ENCODE peak calls at places on chromosome 22, in five cellular contexts. S, D, C, Y and O are unnamed samples. For H3K36me3, the result is how much of the 10 kb centered on the place peaks cover.

GRCh38 chr22:41445171-41446056 is 1.2 kb downstream of the TOB2 start:
- DNase-seq in S (peak), D (peak), C (peak), Y (peak), O (peak)

GRCh38 chr22:32255726-32256125 is 579 bp upstream of the SLC5A4 start:
- DNase-seq in S (no peak), D (no peak), C (no peak), Y (no peak), O (no peak)

GRCh38 chr22:47902646-47903180 is 1140.3 kb downstream of the TBC1D22A start:
- DNase-seq in S (no peak), D (no peak), C (no peak), Y (no peak), O (no peak)

GRCh38 chr22:31229402-31230140 is 17.5 kb downstream of the LIMK2 start:
- DNase-seq in S (peak), D (peak), C (peak), Y (no peak), O (peak)

GRCh38 chr22:44360686-44361381 is 48.1 kb upstream of the SHISAL1 start:
- DNase-seq in S (no peak), D (no peak), C (peak), Y (peak), O (no peak)

GRCh38 chr22:44758354-44758969 is 6.1 kb downstream of the ARHGAP8 start:
- DNase-seq in S (no peak), D (peak), C (no peak), Y (no peak), O (no peak)

GRCh38 chr22:49838771-49839717 is 11.4 kb upstream of the BRD1 start:
- DNase-seq in S (no peak), D (peak), C (peak), Y (peak), O (no peak)

GRCh38 chr22:49703391-49703926 is 124.2 kb downstream of the BRD1 start:
- DNase-seq in S (no peak), D (no peak), C (no peak), Y (no peak), O (no peak)

GRCh38 chr22:44357962-44358553 is 45.3 kb upstream of the SHISAL1 start:
- DNase-seq in S (no peak), D (no peak), C (peak), Y (peak), O (peak)

GRCh38 chr22:18010263-18010662 is 14.1 kb downstream of the MICAL3 start:
- DNase-seq in S (no peak), D (no peak), C (no peak), Y (no peak), O (no peak)

GRCh38 chr22:23104109-23104971 is 34.0 kb downstream of the GNAZ start:
- DNase-seq in S (no peak), D (no peak), C (no peak), Y (no peak), O (no peak)
- H3K36me3 ChIP-seq in S (under half), D (under half), C (under half), Y (under half), O (under half)

GRCh38 chr22:37658133-37659065 is at the start of gene PDXP:
- DNase-seq in S (peak), D (peak), C (peak), Y (peak), O (peak)

GRCh38 chr22:37660709-37661045 is 2.2 kb downstream of the PDXP start:
- DNase-seq in S (no peak), D (no peak), C (no peak), Y (no peak), O (no peak)

GRCh38 chr22:37657590-37658132 is 862 bp upstream of the PDXP start:
- DNase-seq in S (peak), D (no peak), C (peak), Y (no peak), O (no peak)

GRCh38 chr22:37659897-37660708 is 1.6 kb downstream of the PDXP start:
- DNase-seq in S (peak), D (peak), C (no peak), Y (no peak), O (no peak)

DNA sequence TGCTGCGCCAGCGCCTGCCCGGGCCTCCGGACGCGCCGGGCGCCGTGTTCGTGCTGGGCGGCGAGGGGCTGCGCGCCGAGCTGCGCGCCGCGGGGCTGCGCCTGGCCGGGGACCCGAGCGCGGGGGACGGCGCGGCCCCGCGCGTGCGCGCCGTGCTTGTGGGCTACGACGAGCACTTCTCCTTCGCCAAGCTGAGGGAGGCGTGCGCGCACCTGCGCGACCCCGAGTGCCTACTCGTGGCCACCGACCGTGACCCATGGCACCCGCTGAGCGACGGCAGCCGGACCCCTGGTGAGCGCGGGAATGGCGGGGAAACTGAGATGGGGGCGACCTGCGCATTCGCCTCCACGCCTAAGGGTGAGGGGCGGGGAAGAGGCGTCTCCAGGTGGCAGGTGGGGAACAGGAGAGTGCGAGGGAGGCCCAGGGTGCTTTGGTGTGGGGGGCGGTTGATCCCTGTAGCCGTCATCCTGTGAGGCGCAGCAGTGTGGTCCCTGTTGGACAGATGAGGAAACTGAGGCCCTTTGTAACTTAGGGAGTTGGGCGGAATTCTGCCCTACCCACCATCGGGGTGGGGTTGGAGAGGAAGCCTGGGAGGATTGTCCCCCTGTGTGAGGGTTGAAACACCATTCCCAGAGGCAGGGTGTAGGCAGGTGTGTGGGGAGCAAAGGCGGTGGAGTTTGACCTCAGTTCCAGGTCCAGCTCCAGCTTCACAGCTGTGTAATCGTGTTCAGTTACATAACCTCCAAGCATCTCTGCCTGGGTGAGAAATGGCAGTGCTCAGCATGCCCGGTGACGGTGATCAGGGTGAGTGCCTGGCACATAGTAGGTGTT is 758 bp downstream of the PDXP start:
- DNase-seq in S (peak), D (peak), C (no peak), Y (no peak), O (peak)
- H3K27ac ChIP-seq in S (no peak), D (peak), C (no peak), Y (no peak), O (peak)

GRCh38 chr22:26897384-26897783 is 240.0 kb downstream of the MIAT start:
- DNase-seq in S (no peak), D (no peak), C (no peak), Y (no peak), O (no peak)
- H3K36me3 ChIP-seq in S (under half), D (under half), C (under half), Y (under half), O (under half)

GRCh38 chr22:43147821-43148220 is 3.5 kb upstream of the TSPO start:
- DNase-seq in S (no peak), D (no peak), C (no peak), Y (no peak), O (no peak)
- H3K27ac ChIP-seq in S (no peak), D (peak), C (no peak), Y (no peak), O (no peak)

GRCh38 chr22:46690146-46690545 is 47.9 kb downstream of the CERK start:
- DNase-seq in S (no peak), D (no peak), C (no peak), Y (no peak), O (no peak)

GRCh38 chr22:46693634-46694422 is 44.2 kb downstream of the CERK start:
- DNase-seq in S (no peak), D (no peak), C (no peak), Y (no peak), O (no peak)

GRCh38 chr22:46688949-46689348 is 49.1 kb downstream of the CERK start:
- DNase-seq in S (no peak), D (peak), C (no peak), Y (peak), O (no peak)

GRCh38 chr22:46694423-46695170 is 43.5 kb downstream of the CERK start:
- DNase-seq in S (no peak), D (no peak), C (no peak), Y (no peak), O (no peak)

DNA sequence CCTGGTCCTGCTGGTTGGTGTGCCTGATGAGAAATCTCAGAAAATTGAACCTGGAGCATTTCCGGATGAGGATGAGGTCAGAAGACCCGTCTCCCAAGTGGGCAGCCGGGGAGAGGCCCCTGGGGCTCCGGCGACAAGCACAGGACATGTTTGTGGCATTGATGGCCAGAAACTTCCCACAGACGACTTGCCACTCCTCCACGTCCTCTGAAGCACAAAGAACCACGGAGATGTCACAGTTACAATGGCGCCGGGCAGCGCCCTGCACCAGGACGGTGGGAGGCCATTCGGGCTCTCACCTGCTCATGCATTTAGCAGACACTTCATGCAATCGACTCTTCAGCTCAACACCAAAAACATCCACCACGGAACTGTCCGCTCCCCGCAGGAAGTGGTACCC is 46.5 kb downstream of the CERK start:
- DNase-seq in S (no peak), D (no peak), C (no peak), Y (no peak), O (no peak)
- H3K36me3 ChIP-seq in S (half or more), D (under half), C (under half), Y (under half), O (under half)

GRCh38 chr22:39237276-39238123 is 7.3 kb downstream of the PDGFB start:
- DNase-seq in S (peak), D (peak), C (no peak), Y (no peak), O (no peak)

GRCh38 chr22:39236321-39237275 is 8.2 kb downstream of the PDGFB start:
- DNase-seq in S (peak), D (peak), C (no peak), Y (no peak), O (no peak)

GRCh38 chr22:39238561-39238960 is 6.2 kb downstream of the PDGFB start:
- DNase-seq in S (peak), D (no peak), C (no peak), Y (no peak), O (no peak)

GRCh38 chr22:39238966-39239510 is 5.7 kb downstream of the PDGFB start:
- DNase-seq in S (no peak), D (no peak), C (no peak), Y (no peak), O (no peak)

DNA sequence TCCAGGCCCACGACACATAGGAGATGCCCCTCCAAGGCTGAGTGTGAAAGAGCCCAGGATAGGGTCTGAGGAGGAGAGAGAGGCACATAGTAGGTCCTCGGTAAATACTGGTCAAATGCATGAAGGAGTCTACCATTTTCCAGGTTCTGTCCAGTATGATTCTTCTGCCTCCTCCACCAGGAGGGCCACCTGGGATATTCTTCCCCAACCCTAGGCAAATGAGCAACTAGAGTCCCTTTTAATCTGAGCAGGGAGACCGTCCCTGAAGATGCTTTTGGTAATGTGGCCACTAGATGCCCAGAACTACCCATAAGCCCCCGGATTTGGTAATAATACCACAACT is 6.7 kb downstream of the PDGFB start:
- DNase-seq in S (no peak), D (no peak), C (no peak), Y (no peak), O (no peak)
- H3K27ac ChIP-seq in S (no peak), D (no peak), C (no peak), Y (no peak), O (no peak)

GRCh38 chr22:36365020-36365411 is 22.8 kb downstream of the MYH9 start:
- DNase-seq in S (no peak), D (peak), C (peak), Y (peak), O (no peak)

GRCh38 chr22:36362077-36362476 is 25.7 kb downstream of the MYH9 start:
- DNase-seq in S (no peak), D (no peak), C (no peak), Y (no peak), O (no peak)

GRCh38 chr22:36364255-36365019 is 23.3 kb downstream of the MYH9 start:
- DNase-seq in S (no peak), D (no peak), C (no peak), Y (no peak), O (no peak)

GRCh38 chr22:36362819-36363377 is 24.9 kb downstream of the MYH9 start:
- DNase-seq in S (no peak), D (no peak), C (no peak), Y (no peak), O (no peak)

GRCh38 chr22:36363378-36363931 is 24.3 kb downstream of the MYH9 start:
- DNase-seq in S (no peak), D (no peak), C (no peak), Y (no peak), O (no peak)
- H3K36me3 ChIP-seq in S (under half), D (under half), C (under half), Y (under half), O (under half)

DNA sequence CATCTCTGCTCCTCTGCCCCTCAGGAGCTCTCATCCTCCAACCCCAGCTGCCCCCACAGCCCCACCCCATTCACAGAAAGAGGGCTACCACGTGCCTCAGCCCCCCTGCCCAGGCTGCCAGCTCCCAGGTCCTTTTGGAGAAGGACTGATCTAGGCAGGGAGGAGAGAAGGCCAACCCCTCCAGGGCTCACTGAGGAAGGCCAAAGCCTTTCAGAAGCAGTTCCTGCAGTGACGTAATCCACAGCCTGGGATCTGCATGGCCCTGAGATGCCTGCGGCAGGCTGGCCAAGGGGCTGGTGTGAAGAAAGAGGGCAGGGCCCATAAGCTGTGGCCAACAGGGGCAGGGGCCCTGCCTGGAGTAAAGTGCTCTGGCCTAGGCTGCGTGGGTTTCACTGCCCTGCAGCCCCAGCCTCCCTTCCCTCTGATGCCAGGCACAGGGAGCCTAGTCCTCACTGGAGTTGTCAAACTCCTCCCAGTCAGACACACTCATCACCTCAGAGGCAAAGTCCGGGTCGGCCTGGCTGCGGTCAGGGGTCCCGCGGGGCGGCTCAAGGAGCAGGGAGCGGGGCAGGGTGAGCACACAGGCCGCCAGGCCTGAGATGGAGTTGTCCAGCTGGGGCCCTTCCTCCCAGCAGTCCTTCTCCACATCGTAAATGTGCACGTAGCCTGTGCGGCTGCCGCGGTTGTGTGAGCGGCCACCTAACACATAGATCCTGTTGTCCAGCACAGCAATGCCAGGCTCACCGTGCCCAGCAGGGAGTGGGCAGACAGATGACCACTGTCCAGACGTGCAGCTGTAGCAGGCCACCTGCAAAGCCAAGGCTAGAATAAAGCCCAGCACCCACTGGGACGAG is 4.2 kb upstream of the SCARF2 start:
- DNase-seq in S (peak), D (no peak), C (no peak), Y (peak), O (no peak)
- H3K27ac ChIP-seq in S (no peak), D (no peak), C (no peak), Y (no peak), O (no peak)

GRCh38 chr22:46707827-46708570 is 30.1 kb downstream of the CERK start:
- DNase-seq in S (no peak), D (no peak), C (no peak), Y (no peak), O (no peak)

GRCh38 chr22:46710842-46711241 is 27.2 kb downstream of the CERK start:
- DNase-seq in S (no peak), D (no peak), C (no peak), Y (no peak), O (no peak)

GRCh38 chr22:46706060-46706459 is 32.0 kb downstream of the CERK start:
- DNase-seq in S (no peak), D (no peak), C (no peak), Y (no peak), O (no peak)

GRCh38 chr22:46707305-46707704 is 30.7 kb downstream of the CERK start:
- DNase-seq in S (no peak), D (no peak), C (no peak), Y (no peak), O (no peak)

GRCh38 chr22:46708766-46709330 is 29.2 kb downstream of the CERK start:
- DNase-seq in S (no peak), D (no peak), C (no peak), Y (no peak), O (no peak)
- H3K36me3 ChIP-seq in S (half or more), D (under half), C (under half), Y (under half), O (under half)